ENCODE peak calls at places on chromosomes 11 and 22, in five cellular contexts. One of them, this sample, is unnamed.

GRCh38 chr11:44899959-44900358 is 50.7 kb downstream of the TP53I11 start:
- DNase-seq in mammary epithelial cell: peak; percentile 39
- DNase-seq in choroid plexus epithelial cell: peak; percentile 66
- DNase-seq in transverse colon: peak; percentile 21
- DNase-seq in LoVo: no peak
- DNase-seq in this sample: peak; percentile 68

GRCh38 chr22:29167032-29167911 is 38.4 kb upstream of the EMID1 start:
- DNase-seq in transverse colon: no peak
- DNase-seq in LoVo: no peak
- DNase-seq in mammary epithelial cell: no peak
- DNase-seq in choroid plexus epithelial cell: no peak
- DNase-seq in this sample: no peak

GRCh38 chr22:30650508-30651116 is 15.0 kb downstream of the SLC35E4 start:
- DNase-seq in transverse colon: no peak
- DNase-seq in LoVo: no peak
- DNase-seq in choroid plexus epithelial cell: no peak
- DNase-seq in mammary epithelial cell: no peak
- DNase-seq in this sample: no peak

GRCh38 chr11:122069946-122070345 is 46.1 kb downstream of the BLID start:
- DNase-seq in choroid plexus epithelial cell: peak; percentile 94
- DNase-seq in mammary epithelial cell: peak; percentile 43
- DNase-seq in transverse colon: peak; percentile 14
- DNase-seq in LoVo: no peak
- DNase-seq in this sample: peak; percentile 54

GRCh38 chr22:17087176-17088131 is 2.7 kb downstream of the IL17RA start:
- DNase-seq in LoVo: no peak
- DNase-seq in choroid plexus epithelial cell: peak; percentile 84
- DNase-seq in transverse colon: no peak
- DNase-seq in mammary epithelial cell: no peak
- DNase-seq in this sample: no peak

GRCh38 chr11:94276943-94277342 is 27.4 kb upstream of the IZUMO1R start:
- DNase-seq in transverse colon: no peak
- DNase-seq in LoVo: no peak
- DNase-seq in mammary epithelial cell: no peak
- DNase-seq in choroid plexus epithelial cell: no peak
- DNase-seq in this sample: no peak

GRCh38 chr11:1936072-1936780 is 10.9 kb upstream of the MRPL23 start:
- DNase-seq in LoVo: no peak
- DNase-seq in choroid plexus epithelial cell: no peak
- DNase-seq in mammary epithelial cell: no peak
- DNase-seq in transverse colon: no peak
- DNase-seq in this sample: no peak

GRCh38 chr11:118530683-118531596 is at the start of gene TMEM25:
- DNase-seq in mammary epithelial cell: peak; percentile 57
- DNase-seq in transverse colon: peak; percentile 71
- DNase-seq in LoVo: no peak
- DNase-seq in choroid plexus epithelial cell: peak; percentile 53
- DNase-seq in this sample: peak; percentile 81

GRCh38 chr11:125663910-125664309 is 16.7 kb downstream of the ACRV1 start:
- DNase-seq in LoVo: no peak
- DNase-seq in mammary epithelial cell: peak; percentile 23
- DNase-seq in choroid plexus epithelial cell: peak; percentile 7
- DNase-seq in transverse colon: no peak
- DNase-seq in this sample: no peak

GRCh38 chr22:37924386-37925065 is 18.4 kb downstream of the MICALL1 start:
- DNase-seq in transverse colon: no peak
- DNase-seq in mammary epithelial cell: no peak
- DNase-seq in LoVo: no peak
- DNase-seq in choroid plexus epithelial cell: no peak
- DNase-seq in this sample: no peak

GRCh38 chr22:45686842-45687241 is 15.2 kb downstream of the ATXN10 start:
- DNase-seq in transverse colon: no peak
- DNase-seq in mammary epithelial cell: no peak
- DNase-seq in choroid plexus epithelial cell: no peak
- DNase-seq in LoVo: no peak
- DNase-seq in this sample: no peak

GRCh38 chr22:50257451-50258360 is 3.8 kb downstream of the MAPK12 start:
- DNase-seq in choroid plexus epithelial cell: no peak
- DNase-seq in transverse colon: no peak
- DNase-seq in LoVo: no peak
- DNase-seq in mammary epithelial cell: no peak
- DNase-seq in this sample: no peak

GRCh38 chr11:77467993-77468392 is 5.9 kb downstream of the PAK1 start:
- DNase-seq in LoVo: no peak
- DNase-seq in mammary epithelial cell: no peak
- DNase-seq in choroid plexus epithelial cell: peak; percentile 17
- DNase-seq in transverse colon: no peak
- DNase-seq in this sample: no peak

GRCh38 chr11:3177931-3178330 is 12.8 kb upstream of the OSBPL5 start:
- DNase-seq in LoVo: no peak
- DNase-seq in mammary epithelial cell: peak; percentile 44
- DNase-seq in choroid plexus epithelial cell: peak; percentile 28
- DNase-seq in transverse colon: no peak
- DNase-seq in this sample: no peak

GRCh38 chr11:65223031-65223430 is 38.7 kb upstream of the POLA2 start:
- DNase-seq in transverse colon: no peak
- DNase-seq in LoVo: no peak
- DNase-seq in choroid plexus epithelial cell: no peak
- DNase-seq in mammary epithelial cell: no peak
- DNase-seq in this sample: no peak

GRCh38 chr11:1557904-1558831 is 13.9 kb downstream of the DUSP8 start:
- DNase-seq in mammary epithelial cell: no peak
- DNase-seq in LoVo: peak; percentile 53
- DNase-seq in choroid plexus epithelial cell: peak; percentile 50
- DNase-seq in transverse colon: peak; percentile 66
- DNase-seq in this sample: peak; percentile 96

GRCh38 chr11:43555811-43556210 is 124.7 kb upstream of the HSD17B12 start:
- DNase-seq in LoVo: no peak
- DNase-seq in choroid plexus epithelial cell: peak; percentile 83
- DNase-seq in transverse colon: no peak
- DNase-seq in mammary epithelial cell: no peak
- DNase-seq in this sample: peak; percentile 26